ENCODE peak calls at places on chromosome 4, in nine cellular contexts. O is cardiac muscle cell, A is hepatocyte, N is Peyer's patch, Q is foreskin keratinocyte, J is right lobe of liver, C is endodermal cell, M is mammary epithelial cell, T is fibroblast of lung. S is an unnamed sample.

GRCh38 chr4:60216752-60217151 is 983.4 kb upstream of the ADGRL3 start:
- DNase-seq in O (no peak), A (peak), N (no peak), Q (peak), J (no peak), C (no peak), M (peak), T (peak), S (no peak)

GRCh38 chr4:102342404-102343074 is 2.7 kb downstream of the SLC39A8 start:
- DNase-seq in O (peak), A (no peak), N (no peak), Q (no peak), J (no peak), C (no peak), M (no peak), T (no peak), S (no peak)

GRCh38 chr4:39732728-39733127 is 34.8 kb downstream of the UBE2K start:
- DNase-seq in O (no peak), A (no peak), N (no peak), Q (peak), J (no peak), C (no peak), M (peak), T (peak), S (peak)

GRCh38 chr4:88015659-88016295 is 8.3 kb downstream of the PKD2 start:
- DNase-seq in O (no peak), A (no peak), N (no peak), Q (no peak), J (no peak), C (no peak), M (no peak), T (no peak), S (no peak)

GRCh38 chr4:139015948-139016451 is 419 bp downstream of the NOCT start:
- DNase-seq in O (peak), A (peak), N (no peak), Q (no peak), J (peak), C (peak), M (peak), T (peak), S (no peak)

GRCh38 chr4:5890063-5890727 is 2.7 kb downstream of the CRMP1 start:
- DNase-seq in O (peak), A (peak), N (no peak), Q (no peak), J (no peak), C (peak), M (no peak), T (peak), S (no peak)

GRCh38 chr4:53767503-53767902 is 176.2 kb upstream of the LNX1 start:
- DNase-seq in O (no peak), A (no peak), N (no peak), Q (no peak), J (no peak), C (no peak), M (no peak), T (peak), S (no peak)

GRCh38 chr4:118086334-118086733 is 52.0 kb downstream of the NDST3 start:
- DNase-seq in O (no peak), A (no peak), N (no peak), Q (peak), J (no peak), C (peak), M (peak), T (peak), S (peak)

GRCh38 chr4:17153572-17153971 is 255.1 kb upstream of the LDB2 start:
- DNase-seq in O (no peak), A (no peak), N (no peak), Q (no peak), J (no peak), C (peak), M (no peak), T (no peak), S (no peak)

GRCh38 chr4:127737295-127737694 is 7.1 kb downstream of the SLC25A31 start:
- DNase-seq in O (no peak), A (no peak), N (no peak), Q (no peak), J (no peak), C (no peak), M (no peak), T (no peak), S (no peak)

GRCh38 chr4:74440356-74440755 is 4.6 kb upstream of the AREG start:
- DNase-seq in O (no peak), A (no peak), N (no peak), Q (peak), J (no peak), C (no peak), M (peak), T (no peak), S (peak)

GRCh38 chr4:189299706-189300105 is 641.0 kb upstream of the FRG1 start:
- DNase-seq in O (no peak), A (no peak), N (no peak), Q (no peak), J (no peak), C (no peak), M (no peak), T (no peak), S (no peak)

GRCh38 chr4:167234388-167234881 is at the start of gene SPOCK3:
- DNase-seq in O (peak), A (peak), N (no peak), Q (peak), J (no peak), C (peak), M (peak), T (peak), S (no peak)

GRCh38 chr4:85741421-85741820 is 266.5 kb downstream of the ARHGAP24 start:
- DNase-seq in O (no peak), A (no peak), N (no peak), Q (no peak), J (no peak), C (no peak), M (no peak), T (no peak), S (no peak)

GRCh38 chr4:125789018-125789417 is 474.3 kb downstream of the FAT4 start:
- DNase-seq in O (no peak), A (no peak), N (no peak), Q (no peak), J (no peak), C (no peak), M (no peak), T (peak), S (no peak)

GRCh38 chr4:187965726-187966125 is 29.8 kb upstream of the ZFP42 start:
- DNase-seq in O (no peak), A (no peak), N (no peak), Q (no peak), J (no peak), C (no peak), M (no peak), T (no peak), S (no peak)

GRCh38 chr4:1855334-1856070 is 454 bp downstream of the LETM1 start:
- DNase-seq in O (peak), A (peak), N (no peak), Q (no peak), J (no peak), C (peak), M (no peak), T (no peak), S (no peak)

GRCh38 chr4:139955600-139955999 is 198.4 kb downstream of the MAML3 start:
- DNase-seq in O (no peak), A (no peak), N (no peak), Q (no peak), J (no peak), C (no peak), M (no peak), T (no peak), S (no peak)

GRCh38 chr4:81982846-81983540 is 390.8 kb downstream of the HNRNPD start:
- DNase-seq in O (no peak), A (no peak), N (no peak), Q (no peak), J (no peak), C (no peak), M (no peak), T (no peak), S (no peak)

GRCh38 chr4:90766837-90767236 is 639.6 kb downstream of the CCSER1 start:
- DNase-seq in O (no peak), A (no peak), N (no peak), Q (no peak), J (no peak), C (no peak), M (no peak), T (no peak), S (no peak)

GRCh38 chr4:41125558-41126311 is 88.6 kb downstream of the APBB2 start:
- DNase-seq in O (no peak), A (no peak), N (no peak), Q (no peak), J (no peak), C (peak), M (no peak), T (peak), S (no peak)

GRCh38 chr4:19969492-19969891 is 282.2 kb upstream of the SLIT2 start:
- DNase-seq in O (no peak), A (no peak), N (no peak), Q (no peak), J (no peak), C (no peak), M (no peak), T (peak), S (no peak)

GRCh38 chr4:158016511-158016910 is 156.3 kb downstream of the GASK1B start:
- DNase-seq in O (no peak), A (no peak), N (no peak), Q (no peak), J (no peak), C (no peak), M (peak), T (peak), S (no peak)

GRCh38 chr4:146368209-146368608 is 153.5 kb downstream of the SLC10A7 start:
- DNase-seq in O (peak), A (peak), N (no peak), Q (no peak), J (no peak), C (no peak), M (no peak), T (peak), S (no peak)

DNA sequence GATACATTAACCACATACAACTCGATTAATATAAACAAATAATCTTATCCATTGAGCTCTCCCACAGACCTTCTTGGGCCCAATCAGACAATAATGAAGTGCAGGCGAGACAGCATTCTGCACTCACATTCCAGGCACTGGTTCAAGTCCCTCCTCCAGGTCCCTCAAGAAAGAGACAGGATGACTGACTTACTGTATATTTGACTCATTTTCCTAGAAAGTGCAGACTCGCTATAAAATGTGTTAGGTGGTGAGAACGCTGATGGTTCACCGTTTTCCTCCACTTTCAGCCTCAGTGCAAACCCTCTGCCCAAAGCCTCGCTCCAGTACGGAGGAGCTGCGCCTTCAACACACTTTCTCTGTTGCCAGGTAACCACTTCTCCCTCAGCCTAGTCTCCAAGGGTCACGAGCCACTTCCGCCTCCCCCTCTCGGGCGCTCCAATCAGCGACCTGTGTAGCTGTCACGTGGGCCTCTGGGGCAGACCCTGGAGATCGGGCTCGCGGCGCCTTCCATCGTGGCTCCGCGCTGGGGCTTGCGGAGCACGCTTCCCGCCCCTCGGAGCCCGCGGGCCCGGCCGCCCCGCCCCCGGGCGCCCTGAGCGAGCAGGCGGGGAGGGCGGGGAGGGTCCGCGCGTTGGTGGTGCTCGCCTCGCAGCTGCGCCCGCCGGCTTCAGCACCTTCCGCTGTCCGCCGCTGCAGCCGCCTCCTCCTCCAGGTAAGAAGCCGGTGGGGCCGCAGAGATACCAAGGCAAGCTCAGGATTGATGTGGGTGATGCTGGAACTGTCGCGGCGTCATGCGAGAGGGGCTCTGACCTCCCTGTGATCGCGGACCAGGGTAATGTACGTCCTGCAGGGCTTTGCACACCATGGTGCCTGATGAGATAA is at the start of gene WDR17:
- DNase-seq in O (peak), A (peak), N (peak), Q (peak), J (peak), C (peak), M (peak), T (peak), S (no peak)
- H3K27ac ChIP-seq in O (no peak), A (no peak), N (no peak), Q (no peak), J (no peak), C (no peak), M (no peak), T (no peak), S (no peak)

GRCh38 chr4:151231915-151232595 is 44.9 kb upstream of the PRSS48 start:
- DNase-seq in O (no peak), A (no peak), N (no peak), Q (no peak), J (no peak), C (no peak), M (no peak), T (no peak), S (no peak)
- H3K27ac ChIP-seq in O (no peak), A (no peak), N (no peak), Q (no peak), J (no peak), C (no peak), M (no peak), T (no peak), S (no peak)

GRCh38 chr4:113447061-113447460 is 314.5 kb downstream of the CAMK2D start:
- DNase-seq in O (no peak), A (no peak), N (no peak), Q (no peak), J (no peak), C (no peak), M (peak), T (peak), S (no peak)
- H3K27ac ChIP-seq in O (no peak), A (peak), N (peak), Q (peak), J (no peak), C (no peak), M (peak), T (peak), S (peak)

DNA sequence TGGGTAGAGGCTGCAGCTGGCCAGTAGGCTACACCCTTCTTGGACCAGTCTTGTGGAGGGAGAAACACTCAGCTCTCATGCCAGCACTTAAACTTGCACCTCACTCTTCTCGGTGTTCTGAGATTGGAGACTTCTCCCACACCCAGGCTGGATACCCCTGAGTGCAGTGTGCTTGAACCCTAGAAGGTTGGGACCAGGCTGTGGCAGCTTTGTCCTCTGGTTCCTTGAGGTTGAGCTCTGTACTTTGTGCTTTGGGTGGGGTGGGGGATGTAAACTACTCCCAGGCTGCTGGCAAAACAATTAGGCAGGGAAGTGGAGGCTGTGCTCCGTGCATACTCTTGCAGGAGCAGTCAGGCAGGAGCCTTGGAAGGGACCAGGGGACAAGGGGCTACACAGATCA is 143.6 kb upstream of the GNPDA2 start:
- DNase-seq in O (no peak), A (no peak), N (no peak), Q (no peak), J (no peak), C (no peak), M (no peak), T (no peak), S (no peak)
- H3K27ac ChIP-seq in O (no peak), A (no peak), N (no peak), Q (no peak), J (no peak), C (no peak), M (no peak), T (no peak), S (no peak)

DNA sequence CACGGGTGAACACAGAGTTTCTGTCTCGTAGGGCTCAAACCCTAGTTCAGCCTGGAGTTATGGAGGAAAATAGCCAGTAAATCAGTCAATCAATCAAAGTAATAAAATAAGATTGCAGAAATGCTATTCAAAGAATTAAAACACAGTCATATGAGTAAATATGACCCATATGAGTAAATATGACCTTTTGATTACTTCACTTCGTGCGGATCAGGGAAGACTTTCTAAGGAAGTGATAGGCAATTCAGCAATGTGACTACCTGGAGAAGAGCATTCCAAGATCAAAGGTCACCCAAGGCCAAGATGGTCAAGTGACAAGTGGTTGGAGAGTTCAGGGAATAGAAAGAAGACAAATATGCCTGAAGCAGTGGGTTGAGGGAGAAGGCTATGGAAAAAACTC is 722.6 kb downstream of the ADGRL3 start:
- DNase-seq in O (no peak), A (peak), N (no peak), Q (no peak), J (no peak), C (no peak), M (no peak), T (no peak), S (no peak)
- H3K27ac ChIP-seq in O (no peak), A (no peak), N (no peak), Q (no peak), J (no peak), C (no peak), M (no peak), T (no peak), S (no peak)

DNA sequence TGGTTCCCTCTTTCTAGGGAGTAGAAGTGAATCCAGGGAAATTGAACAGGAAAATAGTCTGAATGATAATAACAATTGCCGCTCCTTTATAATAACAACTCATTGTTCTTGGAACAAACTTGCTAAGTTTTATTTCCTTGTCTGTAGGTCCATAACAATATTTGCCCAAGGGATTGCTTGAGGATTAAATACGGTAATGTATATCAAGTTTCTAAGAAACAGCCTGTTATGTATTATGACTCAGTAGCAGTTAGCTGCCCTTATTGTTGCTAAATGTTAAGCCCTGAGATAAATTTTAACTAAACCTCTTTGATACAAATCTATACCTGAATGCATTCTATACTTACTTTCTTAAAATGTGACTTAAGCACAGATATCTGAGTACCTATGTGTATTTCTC is 215.9 kb upstream of the AADAT start:
- DNase-seq in O (no peak), A (no peak), N (no peak), Q (no peak), J (no peak), C (no peak), M (no peak), T (no peak), S (peak)
- H3K27ac ChIP-seq in O (no peak), A (peak), N (no peak), Q (no peak), J (no peak), C (no peak), M (no peak), T (no peak), S (no peak)